ENCODE peak calls at places on chromosomes 13 and 19, in ten cellular contexts. N is C1 segment of cervical spinal cord; S is neural progenitor cell; D is NAMALWA; A is left colon; O is cardiac muscle cell; F is AG04450; X is small intestine; I is activated naive CD4-positive, alpha-beta T cell treated with Interleukin-2 at 50 U/mL for 16 hours; T is activated CD4-positive, alpha-beta T cell treated with anti-CD3 and anti-CD28 coated beads for 4 hours. U is an unnamed sample.

GRCh38 chr19:19860756-19861390 is 4.8 kb upstream of the ZNF253 start:
- DNase-seq in N (no peak), S (peak), D (peak), A (no peak), O (peak), F (no peak), X (no peak), I (peak), T (peak), U (no peak)

GRCh38 chr19:56639217-56639616 is 3.7 kb upstream of the SMIM17 start:
- DNase-seq in N (no peak), S (peak), D (peak), A (no peak), O (peak), F (no peak), X (no peak), I (no peak), T (no peak), U (no peak)

GRCh38 chr19:2327773-2328400 is 499 bp downstream of the LSM7 start:
- DNase-seq in N (no peak), S (peak), D (peak), A (peak), O (peak), F (peak), X (peak), I (peak), T (peak), U (peak)

GRCh38 chr13:112615391-112615790 is 27.4 kb upstream of the TUBGCP3 start:
- DNase-seq in N (no peak), S (no peak), D (no peak), A (no peak), O (no peak), F (no peak), X (no peak), I (no peak), T (no peak), U (no peak)

GRCh38 chr19:51714848-51715247 is 8.9 kb downstream of the HAS1 start:
- DNase-seq in N (no peak), S (no peak), D (no peak), A (no peak), O (peak), F (no peak), X (no peak), I (no peak), T (no peak), U (no peak)

GRCh38 chr19:16021796-16022195 is 54.5 kb upstream of the TPM4 start:
- DNase-seq in N (no peak), S (no peak), D (no peak), A (no peak), O (no peak), F (no peak), X (no peak), I (no peak), T (no peak), U (no peak)

GRCh38 chr13:40440990-40441820 is 225.2 kb downstream of the FOXO1 start:
- DNase-seq in N (peak), S (no peak), D (no peak), A (peak), O (peak), F (no peak), X (peak), I (no peak), T (no peak), U (no peak)

GRCh38 chr19:40239415-40240226 is 13.1 kb upstream of the CCNP start:
- DNase-seq in N (no peak), S (no peak), D (no peak), A (no peak), O (no peak), F (no peak), X (no peak), I (no peak), T (no peak), U (no peak)

GRCh38 chr13:26785845-26786630 is 25.5 kb upstream of the GPR12 start:
- DNase-seq in N (no peak), S (peak), D (peak), A (peak), O (peak), F (no peak), X (peak), I (peak), T (peak), U (no peak)

GRCh38 chr19:39265321-39265916 is 2.8 kb upstream of the IFNL2 start:
- DNase-seq in N (no peak), S (peak), D (no peak), A (no peak), O (no peak), F (no peak), X (no peak), I (no peak), T (no peak), U (no peak)

GRCh38 chr13:76848596-76848995 is 37.6 kb downstream of the KCTD12 start:
- DNase-seq in N (no peak), S (no peak), D (no peak), A (no peak), O (peak), F (no peak), X (no peak), I (no peak), T (no peak), U (no peak)

GRCh38 chr19:1621574-1621973 is 16.3 kb upstream of the UQCR11 start:
- DNase-seq in N (no peak), S (no peak), D (no peak), A (no peak), O (no peak), F (no peak), X (no peak), I (no peak), T (no peak), U (no peak)